ENCODE peak calls at places on chromosomes 12 and 14, in eight cellular contexts. G, Q, B, E, F, X, P and M are unnamed samples.

GRCh38 chr14:101360045-101360931 is 201.0 kb upstream of the DIO3 start:
- DNase-seq in G (no peak), F (no peak), E (no peak), P (no peak), B (no peak), Q (no peak), X (no peak), M (no peak)

GRCh38 chr12:130026608-130027176 is 122.9 kb upstream of the TMEM132D start:
- DNase-seq in G (peak; percentile 5), P (peak; percentile 6), F (no peak), Q (peak; percentile 48), B (no peak), X (peak; percentile 62), E (no peak), M (no peak)

GRCh38 chr14:77579065-77579464 is 37.4 kb downstream of the SPTLC2 start:
- DNase-seq in Q (no peak), E (no peak), G (no peak), P (no peak), F (no peak), B (no peak), X (no peak), M (no peak)

GRCh38 chr14:104301731-104302460 is 163.5 kb downstream of the KIF26A start:
- DNase-seq in G (no peak), Q (no peak), P (no peak), X (no peak), F (no peak), E (no peak), B (peak; percentile 67), M (no peak)

GRCh38 chr12:12521044-12521485 is 41.6 kb downstream of the DUSP16 start:
- DNase-seq in B (no peak), G (no peak), F (no peak), X (no peak), E (no peak), P (no peak), Q (no peak), M (peak; percentile 90)

GRCh38 chr12:22978962-22979361 is 354.0 kb downstream of the ETNK1 start:
- DNase-seq in B (no peak), X (no peak), F (peak; percentile 61), Q (no peak), P (no peak), G (peak; percentile 67), E (no peak), M (no peak)

GRCh38 chr14:50060871-50061663 is 55.3 kb downstream of the VCPKMT start:
- DNase-seq in X (peak; percentile 25), E (no peak), B (no peak), P (peak; percentile 30), G (peak; percentile 74), Q (no peak), F (peak; percentile 83), M (no peak)

GRCh38 chr12:56387152-56387551 is 24.5 kb upstream of the APOF start:
- DNase-seq in B (no peak), Q (no peak), G (no peak), P (no peak), X (no peak), E (no peak), F (peak; percentile 30), M (no peak)